ENCODE peak calls at places on chromosomes 2 and 18, in seven cellular contexts. P is ascending aorta; E is CD8-positive, alpha-beta T cell; T is transverse colon; X is uterus; V is epithelial cell of esophagus; Y is GM23338. K is an unnamed sample.

GRCh38 chr2:175030380-175031271 is 25.4 kb upstream of the CHN1 start:
- DNase-seq in P (peak), E (no peak), T (peak), X (no peak), V (peak), Y (peak), K (no peak)

GRCh38 chr2:231482806-231483391 is 18.6 kb upstream of the NCL start:
- DNase-seq in P (peak), E (peak), T (peak), X (peak), V (peak), Y (peak), K (no peak)

GRCh38 chr2:168926621-168927386 is 25.7 kb downstream of the G6PC2 start:
- DNase-seq in P (no peak), E (no peak), T (no peak), X (no peak), V (peak), Y (no peak), K (no peak)

GRCh38 chr2:1694371-1695271 is 49.7 kb downstream of the PXDN start:
- DNase-seq in P (no peak), E (no peak), T (no peak), X (no peak), V (no peak), Y (no peak), K (no peak)

GRCh38 chr18:5298156-5298852 is 2.8 kb upstream of the ZBTB14 start:
- DNase-seq in P (no peak), E (no peak), T (no peak), X (no peak), V (no peak), Y (no peak), K (no peak)

GRCh38 chr2:158115202-158115783 is 13.6 kb downstream of the UPP2 start:
- DNase-seq in P (no peak), E (no peak), T (no peak), X (no peak), V (peak), Y (no peak), K (no peak)

GRCh38 chr2:103135679-103136078 is 373.8 kb downstream of the TMEM182 start:
- DNase-seq in P (no peak), E (no peak), T (no peak), X (no peak), V (no peak), Y (no peak), K (no peak)

GRCh38 chr2:223889133-223889769 is 51.9 kb upstream of the AP1S3 start:
- DNase-seq in P (no peak), E (no peak), T (no peak), X (no peak), V (no peak), Y (no peak), K (no peak)

GRCh38 chr2:25707927-25708326 is 34.5 kb upstream of the DTNB start:
- DNase-seq in P (no peak), E (no peak), T (no peak), X (no peak), V (no peak), Y (no peak), K (no peak)

GRCh38 chr2:45771251-45771650 is 119.8 kb downstream of the PRKCE start:
- DNase-seq in P (no peak), E (no peak), T (peak), X (peak), V (no peak), Y (peak), K (no peak)

GRCh38 chr2:148876190-148876588 is 1.2 kb downstream of the KIF5C start:
- DNase-seq in P (no peak), E (peak), T (no peak), X (no peak), V (no peak), Y (peak), K (no peak)

GRCh38 chr18:28161608-28162599 is 15.0 kb downstream of the CDH2 start:
- DNase-seq in P (no peak), E (no peak), T (no peak), X (no peak), V (peak), Y (no peak), K (no peak)

GRCh38 chr2:86397989-86398388 is 43.2 kb upstream of the KDM3A start:
- DNase-seq in P (no peak), E (no peak), T (no peak), X (no peak), V (no peak), Y (no peak), K (no peak)

GRCh38 chr2:216345846-216346245 is 26.4 kb downstream of the MARCHF4 start:
- DNase-seq in P (no peak), E (no peak), T (no peak), X (no peak), V (peak), Y (no peak), K (no peak)

GRCh38 chr2:26590439-26590838 is 50.7 kb downstream of the CIB4 start:
- DNase-seq in P (no peak), E (no peak), T (no peak), X (no peak), V (no peak), Y (no peak), K (no peak)

GRCh38 chr2:74552914-74553811 is 579 bp downstream of the LOXL3 start:
- DNase-seq in P (no peak), E (no peak), T (no peak), X (peak), V (no peak), Y (peak), K (no peak)

GRCh38 chr2:182744490-182744889 is 28.4 kb downstream of the DNAJC10 start:
- DNase-seq in P (no peak), E (no peak), T (no peak), X (no peak), V (no peak), Y (no peak), K (no peak)

GRCh38 chr2:83991992-83992391 is 467.1 kb downstream of the SUCLG1 start:
- DNase-seq in P (no peak), E (no peak), T (no peak), X (no peak), V (peak), Y (no peak), K (no peak)

GRCh38 chr2:216775043-216775453 is 79.7 kb upstream of the IGFBP5 start:
- DNase-seq in P (peak), E (no peak), T (no peak), X (peak), V (peak), Y (no peak), K (peak)

GRCh38 chr2:208097313-208097712 is 27.0 kb downstream of the CRYGD start:
- DNase-seq in P (no peak), E (no peak), T (no peak), X (no peak), V (no peak), Y (no peak), K (no peak)

GRCh38 chr2:288002-288742 is at the start of gene ALKAL2:
- DNase-seq in P (no peak), E (no peak), T (peak), X (peak), V (peak), Y (peak), K (no peak)

GRCh38 chr2:162636206-162636728 is 202.3 kb downstream of the KCNH7 start:
- DNase-seq in P (no peak), E (no peak), T (no peak), X (no peak), V (peak), Y (no peak), K (no peak)

GRCh38 chr2:226578879-226579278 is 220.7 kb downstream of the IRS1 start:
- DNase-seq in P (no peak), E (no peak), T (no peak), X (no peak), V (peak), Y (no peak), K (peak)

GRCh38 chr18:58599106-58599505 is 29.8 kb downstream of the ALPK2 start:
- DNase-seq in P (no peak), E (no peak), T (no peak), X (no peak), V (peak), Y (no peak), K (no peak)

GRCh38 chr2:102181919-102182635 is 4.7 kb upstream of the IL1RL2 start:
- DNase-seq in P (no peak), E (no peak), T (no peak), X (no peak), V (peak), Y (no peak), K (no peak)

DNA sequence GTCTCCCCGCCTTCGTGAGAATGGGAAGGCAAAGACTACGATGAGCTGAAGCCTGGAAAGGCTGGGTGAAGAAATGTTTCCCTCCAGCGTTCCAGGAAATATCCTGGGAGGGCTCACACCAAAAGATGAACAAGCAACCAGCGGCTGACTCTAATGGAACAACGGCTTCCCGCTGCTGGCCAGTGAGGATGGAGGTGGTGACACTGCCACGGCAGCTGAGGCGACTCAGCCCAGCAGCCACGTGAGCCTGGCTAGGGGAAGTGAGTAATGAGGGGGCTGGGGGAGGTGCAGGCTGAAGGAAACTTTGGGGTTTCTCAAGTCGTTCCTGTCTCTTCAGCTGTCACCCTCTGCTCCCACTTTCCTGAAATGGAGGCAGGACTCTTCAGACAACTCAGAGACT is 105.0 kb upstream of the SMAD7 start:
- DNase-seq in P (peak), E (no peak), T (peak), X (peak), V (peak), Y (no peak), K (peak)
- H3K4me3 ChIP-seq in P (no peak), E (no peak), T (no peak), X (no peak), V (no peak), Y (no peak), K (no peak)

GRCh38 chr2:238180554-238180953 is 21.8 kb downstream of the ERFE start:
- DNase-seq in P (no peak), E (no peak), T (no peak), X (no peak), V (no peak), Y (no peak), K (no peak)
- TF ChIP-seq CTCF in P (no peak), E (no peak), T (no peak), X (no peak), V (no peak), Y (no peak), K (no peak)

GRCh38 chr2:153477096-153477555 is 1.4 kb downstream of the RPRM start:
- DNase-seq in P (no peak), E (no peak), T (no peak), X (peak), V (no peak), Y (peak), K (no peak)
- H3K4me3 ChIP-seq in P (peak), E (peak), T (peak), X (peak), V (no peak), Y (peak), K (no peak)

GRCh38 chr2:55229221-55229620 is 2.9 kb downstream of the CLHC1 start:
- DNase-seq in P (no peak), E (no peak), T (no peak), X (no peak), V (no peak), Y (no peak), K (no peak)
- TF ChIP-seq CTCF in P (no peak), E (no peak), T (no peak), X (no peak), V (no peak), Y (no peak), K (no peak)

GRCh38 chr2:11582526-11583202 is 48.8 kb downstream of the GREB1 start:
- DNase-seq in P (no peak), E (peak), T (peak), X (peak), V (peak), Y (peak), K (no peak)
- H3K4me3 ChIP-seq in P (no peak), E (no peak), T (no peak), X (no peak), V (no peak), Y (no peak), K (no peak)